ENCODE peak calls at places on chromosomes 11 and 22, in four cellular contexts. One of them, this sample, is unnamed.

GRCh38 chr22:46596032-46596441 is 24.1 kb upstream of the GRAMD4 start:
- DNase-seq in SK-N-SH: peak
- DNase-seq in K562: no peak
- DNase-seq in GM12878: no peak
- DNase-seq in this sample: no peak

GRCh38 chr11:10211470-10211869 is 82.5 kb downstream of the SBF2 start:
- DNase-seq in GM12878: no peak
- DNase-seq in SK-N-SH: no peak
- DNase-seq in K562: no peak
- DNase-seq in this sample: no peak

GRCh38 chr22:37498289-37498909 is 12.2 kb upstream of the MFNG start:
- DNase-seq in SK-N-SH: peak
- DNase-seq in GM12878: peak
- DNase-seq in K562: peak
- DNase-seq in this sample: peak

GRCh38 chr11:85685820-85686459 is at the start of gene CCDC89:
- DNase-seq in K562: peak
- DNase-seq in SK-N-SH: peak
- DNase-seq in GM12878: no peak
- DNase-seq in this sample: no peak

GRCh38 chr11:98565311-98565710 is 455.4 kb upstream of the CNTN5 start:
- DNase-seq in SK-N-SH: no peak
- DNase-seq in K562: no peak
- DNase-seq in GM12878: no peak
- DNase-seq in this sample: no peak

GRCh38 chr22:36714110-36714509 is 10.6 kb upstream of the CACNG2 start:
- DNase-seq in GM12878: no peak
- DNase-seq in K562: no peak
- DNase-seq in SK-N-SH: no peak
- DNase-seq in this sample: no peak

GRCh38 chr11:36075053-36075452 is 131.2 kb downstream of the LDLRAD3 start:
- DNase-seq in K562: no peak
- DNase-seq in GM12878: no peak
- DNase-seq in SK-N-SH: no peak
- DNase-seq in this sample: no peak

GRCh38 chr22:39593061-39593930 is 22.7 kb downstream of the CACNA1I start:
- DNase-seq in SK-N-SH: no peak
- DNase-seq in GM12878: no peak
- DNase-seq in K562: no peak
- DNase-seq in this sample: no peak

GRCh38 chr11:28838741-28839140 is 730.6 kb downstream of the METTL15 start:
- DNase-seq in SK-N-SH: no peak
- DNase-seq in K562: no peak
- DNase-seq in GM12878: no peak
- DNase-seq in this sample: no peak

GRCh38 chr11:50037282-50037681 is 4.6 kb downstream of the OR4C45 start:
- DNase-seq in K562: no peak
- DNase-seq in GM12878: no peak
- DNase-seq in SK-N-SH: no peak
- DNase-seq in this sample: no peak
- TF ChIP-seq USF2 in K562: no peak
- TF ChIP-seq USF2 in GM12878: no peak
- TF ChIP-seq USF2 in SK-N-SH: no peak
- TF ChIP-seq USF2 in this sample: no peak

DNA sequence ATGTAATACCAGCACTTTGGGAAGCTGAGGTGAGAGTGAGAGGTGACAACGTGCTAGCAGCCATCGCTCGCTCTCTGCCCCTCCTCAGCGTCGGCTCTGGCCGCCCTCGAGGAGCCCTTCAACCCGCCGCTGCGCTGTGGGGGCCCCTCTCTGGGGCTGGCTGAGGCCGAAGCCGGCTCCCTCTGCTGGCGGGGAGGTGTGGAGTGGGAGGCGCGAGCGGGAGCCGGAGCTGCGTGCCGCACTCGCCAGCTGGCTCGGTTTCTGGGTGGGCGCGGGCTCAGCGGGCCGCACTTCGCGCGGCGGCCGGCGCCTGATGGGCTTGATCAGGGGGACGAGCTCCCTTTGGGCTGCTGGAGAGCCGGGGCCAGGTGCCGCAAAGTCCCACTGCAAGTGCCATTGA is 98.9 kb upstream of the UBASH3B start:
- DNase-seq in GM12878: no peak
- DNase-seq in K562: no peak
- DNase-seq in SK-N-SH: no peak
- DNase-seq in this sample: peak
- H3K9ac ChIP-seq in GM12878: no peak
- H3K9ac ChIP-seq in K562: no peak
- H3K9ac ChIP-seq in SK-N-SH: no peak
- H3K9ac ChIP-seq in this sample: no peak

GRCh38 chr22:47605441-47605840 is 843.0 kb downstream of the TBC1D22A start:
- DNase-seq in K562: no peak
- DNase-seq in SK-N-SH: peak
- DNase-seq in GM12878: no peak
- DNase-seq in this sample: no peak
- TF ChIP-seq NRF1 in K562: no peak
- TF ChIP-seq NRF1 in SK-N-SH: no peak
- TF ChIP-seq NRF1 in GM12878: no peak
- TF ChIP-seq NRF1 in this sample: no peak

GRCh38 chr11:61833926-61834277 is 5.8 kb downstream of the FADS2 start:
- DNase-seq in SK-N-SH: no peak
- DNase-seq in K562: peak
- DNase-seq in GM12878: no peak
- DNase-seq in this sample: no peak
- TF ChIP-seq USF2 in SK-N-SH: no peak
- TF ChIP-seq USF2 in K562: no peak
- TF ChIP-seq USF2 in GM12878: no peak
- TF ChIP-seq USF2 in this sample: no peak

DNA sequence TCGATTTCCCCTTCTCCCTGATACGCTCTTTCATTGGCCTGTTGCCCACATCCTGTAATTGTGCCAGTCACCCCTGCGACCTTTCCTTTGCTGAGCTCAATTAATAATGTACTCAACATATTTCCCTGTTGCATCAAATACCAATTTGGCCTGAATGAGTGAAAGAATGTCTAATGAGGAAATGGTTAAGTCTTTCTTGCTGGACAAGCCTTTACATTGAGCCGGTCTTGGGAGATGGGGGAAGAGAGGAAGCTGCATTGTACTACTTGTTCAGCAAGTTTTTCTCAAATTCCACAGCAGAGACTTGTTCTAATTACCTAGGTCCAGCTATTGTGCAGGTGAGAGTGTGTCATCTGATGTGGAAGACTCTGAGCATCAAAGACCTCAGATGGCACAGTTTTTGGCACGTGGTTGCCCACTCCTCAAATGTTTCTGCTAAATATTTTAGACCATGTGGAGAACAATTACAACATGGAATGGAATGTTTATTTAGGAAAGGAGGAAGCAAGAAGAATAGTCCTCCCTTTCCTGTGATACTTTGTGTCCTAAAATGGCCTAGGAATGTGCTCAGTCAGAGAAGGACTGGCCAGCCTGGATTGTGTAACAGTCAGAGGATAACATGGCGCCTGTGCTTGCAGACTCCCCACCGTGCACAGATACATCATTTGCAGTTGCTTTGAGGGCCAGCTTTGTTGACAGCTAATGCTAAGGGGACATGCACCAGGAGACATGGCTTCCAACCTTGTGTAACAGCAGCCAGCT is 129.5 kb upstream of the E2F8 start:
- DNase-seq in K562: no peak
- DNase-seq in SK-N-SH: no peak
- DNase-seq in GM12878: no peak
- DNase-seq in this sample: no peak
- H3K9ac ChIP-seq in K562: no peak
- H3K9ac ChIP-seq in SK-N-SH: no peak
- H3K9ac ChIP-seq in GM12878: no peak
- H3K9ac ChIP-seq in this sample: no peak

DNA sequence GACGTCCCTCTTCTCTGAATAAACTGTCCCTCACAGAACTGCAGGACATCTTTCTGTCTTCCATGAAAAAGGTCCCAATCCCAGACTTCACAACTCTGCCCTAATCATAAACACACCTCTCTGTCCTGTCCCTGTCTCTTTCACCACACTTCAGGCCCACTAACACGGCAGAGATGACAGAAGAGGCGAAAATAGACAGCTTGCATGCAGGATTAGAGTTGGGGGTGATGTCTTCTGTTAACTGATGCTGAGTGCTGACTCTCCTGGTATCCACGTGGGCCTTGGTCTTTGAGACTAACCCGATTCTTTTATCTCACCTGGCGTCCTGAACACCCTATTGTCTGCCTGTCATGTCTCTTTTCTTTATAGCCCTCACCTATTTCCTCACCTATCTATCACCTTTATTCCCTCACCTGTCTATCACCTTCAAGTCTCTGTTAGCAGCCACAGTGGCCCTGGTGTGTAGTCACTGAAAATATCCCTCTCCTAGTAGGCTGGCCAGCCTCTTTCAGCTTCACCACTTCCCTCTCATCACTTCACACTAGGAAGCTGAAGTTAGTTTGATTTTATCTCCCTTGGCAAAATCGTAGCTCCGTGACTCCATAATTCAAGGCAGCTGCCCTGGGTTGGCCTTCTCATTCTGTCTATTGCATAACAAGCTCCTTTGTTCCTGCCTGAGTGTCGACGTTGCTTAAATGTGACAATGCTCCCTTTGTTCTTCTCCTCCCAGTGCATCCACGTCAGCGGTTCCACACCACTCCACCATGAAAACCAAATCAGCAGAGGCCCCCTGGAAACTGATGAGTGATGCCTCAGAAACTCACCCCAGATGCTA is 30.6 kb upstream of the DRD2 start:
- DNase-seq in K562: no peak
- DNase-seq in GM12878: no peak
- DNase-seq in SK-N-SH: peak
- DNase-seq in this sample: no peak
- TF ChIP-seq NRF1 in K562: no peak
- TF ChIP-seq NRF1 in GM12878: no peak
- TF ChIP-seq NRF1 in SK-N-SH: no peak
- TF ChIP-seq NRF1 in this sample: no peak

DNA sequence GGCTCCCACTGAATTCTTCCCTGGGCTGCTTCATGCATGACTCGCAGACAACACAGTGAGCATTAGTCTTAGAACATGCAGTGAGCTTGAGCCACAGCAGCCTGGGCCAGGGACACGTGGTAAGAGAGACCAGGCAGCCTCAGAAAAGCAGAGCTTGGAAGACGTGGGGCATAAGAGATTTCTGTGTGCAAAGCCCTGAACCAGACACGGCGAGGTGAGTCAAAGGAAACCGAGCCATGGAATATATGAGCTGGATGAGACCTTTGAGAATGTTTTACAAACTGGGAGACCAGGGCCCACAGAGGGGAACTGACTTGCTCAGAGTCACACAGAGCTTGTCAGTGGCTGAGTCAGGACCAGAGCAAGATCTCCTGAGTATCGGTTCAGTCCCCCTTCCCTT is 8.5 kb upstream of the FXYD6 start:
- DNase-seq in SK-N-SH: no peak
- DNase-seq in K562: no peak
- DNase-seq in GM12878: no peak
- DNase-seq in this sample: no peak
- TF ChIP-seq USF2 in SK-N-SH: no peak
- TF ChIP-seq USF2 in K562: no peak
- TF ChIP-seq USF2 in GM12878: no peak
- TF ChIP-seq USF2 in this sample: no peak

DNA sequence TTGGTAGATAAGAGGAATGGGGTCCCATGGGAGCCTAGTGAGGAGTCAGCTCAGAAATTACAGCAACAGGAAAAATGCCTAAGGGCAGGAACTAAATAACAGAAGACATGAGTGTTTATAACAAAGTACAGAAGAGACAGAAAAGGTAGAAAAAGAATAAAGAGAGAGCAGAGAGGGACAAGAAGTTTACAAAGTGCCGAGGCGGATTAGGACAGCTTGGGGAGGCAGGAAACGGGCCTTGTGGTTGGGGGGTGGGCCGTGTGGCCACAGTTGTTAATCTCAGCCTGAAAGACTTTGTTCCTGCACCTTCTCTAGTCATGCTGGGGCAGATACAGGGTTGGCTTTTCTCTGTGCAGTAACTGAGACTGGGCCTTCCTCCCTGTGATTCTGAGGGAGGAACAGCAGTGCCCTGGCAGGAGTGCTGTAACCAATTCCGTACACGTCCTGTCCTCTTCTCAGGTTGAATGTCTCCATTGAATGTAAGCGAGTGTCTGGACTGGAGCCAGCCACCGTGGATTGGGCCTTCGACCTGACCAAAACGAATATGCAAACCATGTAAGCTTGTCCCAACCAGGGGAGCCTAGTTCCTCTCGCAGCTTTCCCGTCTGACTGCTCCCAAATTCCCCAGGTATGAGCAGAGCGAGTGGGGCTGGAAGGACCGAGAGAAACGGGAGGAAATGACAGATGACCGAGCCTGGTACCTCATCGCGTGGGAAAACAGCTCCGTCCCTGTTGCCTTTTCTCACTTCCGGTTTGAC is 13.2 kb downstream of the NAA40 start:
- DNase-seq in GM12878: peak
- DNase-seq in K562: no peak
- DNase-seq in SK-N-SH: no peak
- DNase-seq in this sample: no peak
- H3K9ac ChIP-seq in GM12878: peak
- H3K9ac ChIP-seq in K562: no peak
- H3K9ac ChIP-seq in SK-N-SH: no peak
- H3K9ac ChIP-seq in this sample: no peak

DNA sequence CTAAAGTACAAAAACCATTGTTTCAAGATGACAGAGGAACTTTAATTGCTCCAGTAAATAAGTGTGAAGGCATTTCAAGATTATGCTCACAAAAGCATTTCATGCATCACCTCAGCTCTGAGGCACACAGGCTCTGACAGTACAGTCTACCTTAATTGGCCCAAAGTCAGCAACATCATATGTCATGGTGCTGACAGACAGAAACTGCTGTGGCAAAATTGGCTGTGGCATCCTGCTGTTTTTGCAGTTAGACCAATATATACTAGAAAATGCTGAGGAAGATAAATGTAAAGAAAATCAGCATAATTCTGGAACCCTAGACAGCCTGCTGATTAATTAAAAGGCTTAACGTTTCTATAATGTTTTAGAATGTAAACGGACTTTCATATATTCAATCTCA is 34.9 kb upstream of the PPP2R1B start:
- DNase-seq in SK-N-SH: no peak
- DNase-seq in K562: no peak
- DNase-seq in GM12878: no peak
- DNase-seq in this sample: no peak
- TF ChIP-seq NRF1 in SK-N-SH: no peak
- TF ChIP-seq NRF1 in K562: no peak
- TF ChIP-seq NRF1 in GM12878: no peak
- TF ChIP-seq NRF1 in this sample: no peak

GRCh38 chr11:34165786-34166557 is 60.5 kb downstream of the NAT10 start:
- DNase-seq in K562: peak
- DNase-seq in GM12878: no peak
- DNase-seq in SK-N-SH: peak
- DNase-seq in this sample: no peak
- TF ChIP-seq USF2 in K562: no peak
- TF ChIP-seq USF2 in GM12878: no peak
- TF ChIP-seq USF2 in SK-N-SH: no peak
- TF ChIP-seq USF2 in this sample: no peak